ENCODE peak calls at places on chromosomes 11 and 22, in four cellular contexts. K, T, Q and X are unnamed samples.

GRCh38 chr11:131904756-131905155 is 534.3 kb downstream of the NTM start:
- DNase-seq in K (no peak), T (no peak), Q (no peak), X (no peak)

GRCh38 chr11:86440305-86440716 is 65.6 kb downstream of the CCDC81 start:
- DNase-seq in K (no peak), Q (peak), T (peak), X (no peak)

GRCh38 chr11:100681064-100681502 is 6.0 kb upstream of the ARHGAP42 start:
- DNase-seq in Q (peak), K (peak), T (no peak), X (peak)

GRCh38 chr22:46045459-46046298 is 68.7 kb upstream of the WNT7B start:
- DNase-seq in K (no peak), T (no peak), Q (no peak), X (no peak)

GRCh38 chr11:114132944-114133394 is 73.5 kb downstream of the ZBTB16 start:
- DNase-seq in T (peak), Q (peak), K (no peak), X (no peak)

GRCh38 chr11:16082532-16083055 is 273.8 kb downstream of the SOX6 start:
- DNase-seq in K (no peak), T (no peak), Q (no peak), X (no peak)

GRCh38 chr11:6531267-6531752 is 34.2 kb downstream of the DNHD1 start:
- DNase-seq in T (peak), Q (peak), K (peak), X (peak)

GRCh38 chr11:37704791-37705190 is 1106.8 kb upstream of the RAG2 start:
- DNase-seq in Q (no peak), K (no peak), T (peak), X (no peak)

GRCh38 chr22:42603427-42603826 is 11.3 kb downstream of the POLDIP3 start:
- DNase-seq in K (no peak), T (no peak), Q (no peak), X (no peak)

GRCh38 chr11:9760180-9760550 is 96.3 kb downstream of the SWAP70 start:
- DNase-seq in K (no peak), Q (peak), T (peak), X (no peak)

GRCh38 chr11:8799273-8799672 is 111.7 kb upstream of the AKIP1 start:
- DNase-seq in K (no peak), T (no peak), Q (no peak), X (no peak)

DNA sequence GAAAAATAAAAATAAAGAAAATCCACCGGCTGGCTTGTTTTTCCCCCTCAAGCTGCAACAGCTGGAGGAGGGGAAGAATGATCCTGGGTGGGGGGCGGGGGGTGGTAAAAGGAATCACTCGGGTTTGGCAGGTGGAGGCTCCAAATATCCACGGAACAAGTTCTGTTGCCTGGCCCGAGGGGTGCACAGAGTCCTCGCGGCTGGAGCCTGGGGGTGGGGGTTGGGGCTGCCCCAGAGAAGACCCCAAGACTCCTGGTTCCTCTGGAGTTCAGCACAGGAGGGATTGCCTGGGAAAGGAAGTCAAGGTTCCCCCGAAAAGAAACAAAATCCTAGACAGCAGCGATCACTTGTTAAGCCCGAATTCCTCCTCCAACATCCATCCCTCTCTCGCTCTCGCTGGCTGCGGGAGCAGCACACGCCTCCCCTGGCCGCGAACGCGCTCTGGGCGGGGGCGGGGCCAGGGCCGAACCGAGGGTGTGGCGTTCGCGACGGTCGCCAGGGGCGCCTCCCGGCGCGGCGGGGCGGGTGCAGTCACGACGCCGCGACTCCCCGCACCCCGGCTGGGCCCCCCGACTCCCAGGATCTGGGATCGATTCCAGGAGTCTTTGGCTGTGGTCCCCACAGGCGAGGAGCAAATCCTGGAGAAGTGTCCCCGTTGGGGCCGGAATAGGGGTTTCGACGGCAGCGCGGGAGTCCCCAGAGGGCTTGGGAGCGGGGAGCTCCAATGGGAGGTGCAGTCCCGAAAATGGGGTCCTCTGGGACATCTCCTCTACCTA is at the start of gene KCNA4:
- DNase-seq in K (no peak), Q (no peak), T (no peak), X (no peak)
- TF ChIP-seq CTCF in K (no peak), Q (no peak), T (no peak), X (no peak)

DNA sequence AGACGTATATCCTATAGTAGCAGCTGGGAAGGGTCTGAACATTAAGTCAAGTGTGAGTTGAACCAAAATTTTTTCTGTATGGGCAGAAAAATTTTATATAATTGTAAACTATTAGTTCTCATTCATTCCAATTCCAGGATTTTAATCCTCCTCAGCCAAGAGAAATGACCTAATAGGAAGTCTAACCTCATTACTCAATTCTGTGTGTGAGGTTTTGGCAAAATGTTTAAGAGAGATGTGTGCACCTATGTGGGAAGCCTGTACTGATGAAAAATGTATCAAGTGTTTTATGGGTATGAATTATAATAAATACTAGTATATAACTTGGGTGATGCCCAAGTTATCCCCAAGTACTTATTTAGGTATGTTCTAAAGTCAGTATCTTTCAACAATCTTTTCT is 311.6 kb upstream of the PITPNB start:
- DNase-seq in Q (peak), T (peak), K (no peak), X (no peak)
- TF ChIP-seq CTCF in Q (no peak), T (no peak), K (no peak), X (no peak)

GRCh38 chr11:27716850-27717249 is 16.6 kb upstream of the BDNF start:
- DNase-seq in T (peak), Q (peak), K (no peak), X (no peak)

GRCh38 chr11:27718346-27718852 is 18.1 kb upstream of the BDNF start:
- DNase-seq in K (peak), Q (peak), T (peak), X (no peak)

GRCh38 chr11:27717801-27718229 is 17.6 kb upstream of the BDNF start:
- DNase-seq in K (no peak), Q (no peak), T (peak), X (no peak)

GRCh38 chr11:27716216-27716615 is 16.0 kb upstream of the BDNF start:
- DNase-seq in K (no peak), T (no peak), Q (no peak), X (no peak)

GRCh38 chr11:27717377-27717776 is 17.1 kb upstream of the BDNF start:
- DNase-seq in Q (peak), K (no peak), T (peak), X (no peak)
- TF ChIP-seq CTCF in Q (peak), K (peak), T (peak), X (no peak)

GRCh38 chr11:30586251-30587144 is at the start of gene MPPED2:
- DNase-seq in Q (no peak), T (peak), K (peak), X (peak)
- TF ChIP-seq CTCF in Q (no peak), T (no peak), K (peak), X (peak)

GRCh38 chr11:3939211-3939610 is 83.7 kb downstream of the STIM1 start:
- DNase-seq in K (no peak), Q (peak), T (peak), X (no peak)

GRCh38 chr11:3944198-3944597 is 88.7 kb downstream of the STIM1 start:
- DNase-seq in Q (peak), T (peak), K (no peak), X (no peak)

GRCh38 chr11:3939651-3940190 is 84.3 kb downstream of the STIM1 start:
- DNase-seq in T (peak), Q (peak), K (no peak), X (no peak)

GRCh38 chr11:3942956-3943497 is 87.6 kb downstream of the STIM1 start:
- DNase-seq in T (peak), K (no peak), Q (peak), X (no peak)

GRCh38 chr11:3942160-3942955 is 86.9 kb downstream of the STIM1 start:
- DNase-seq in T (no peak), Q (no peak), K (no peak), X (peak)
- TF ChIP-seq CTCF in T (no peak), Q (no peak), K (no peak), X (peak)

GRCh38 chr22:30614268-30614667 is 7.3 kb downstream of the TCN2 start:
- DNase-seq in T (no peak), K (no peak), Q (no peak), X (no peak)

GRCh38 chr22:30611197-30611596 is 4.2 kb downstream of the TCN2 start:
- DNase-seq in Q (no peak), K (no peak), T (no peak), X (no peak)

GRCh38 chr22:30614879-30615278 is 7.9 kb downstream of the TCN2 start:
- DNase-seq in K (no peak), Q (no peak), T (no peak), X (no peak)

GRCh38 chr22:30610299-30610698 is 3.3 kb downstream of the TCN2 start:
- DNase-seq in Q (no peak), K (no peak), T (no peak), X (no peak)

DNA sequence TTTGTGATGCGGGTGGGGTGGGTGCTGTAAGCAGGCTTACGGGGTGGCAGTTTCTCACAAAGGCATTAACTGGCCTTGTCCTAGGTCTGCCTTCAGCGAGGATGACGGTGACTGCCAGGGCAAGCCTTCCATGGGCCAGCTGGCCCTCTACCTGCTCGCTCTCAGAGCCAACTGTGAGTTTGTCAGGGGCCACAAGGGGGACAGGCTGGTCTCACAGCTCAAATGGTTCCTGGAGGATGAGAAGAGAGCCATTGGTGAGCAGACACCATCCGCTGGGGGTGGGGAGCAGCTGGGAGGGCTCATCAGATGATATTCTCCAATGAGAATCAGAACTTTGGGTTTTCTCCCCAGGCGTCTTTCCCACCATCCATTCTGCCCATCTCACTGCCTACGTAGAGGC is 5.8 kb downstream of the TCN2 start:
- DNase-seq in T (no peak), Q (no peak), K (no peak), X (no peak)
- TF ChIP-seq CTCF in T (no peak), Q (no peak), K (no peak), X (no peak)

GRCh38 chr11:119262668-119263351 is 54.1 kb downstream of the MCAM start:
- DNase-seq in Q (peak), T (peak), K (no peak), X (peak)
- TF ChIP-seq CTCF in Q (peak), T (no peak), K (no peak), X (peak)

DNA sequence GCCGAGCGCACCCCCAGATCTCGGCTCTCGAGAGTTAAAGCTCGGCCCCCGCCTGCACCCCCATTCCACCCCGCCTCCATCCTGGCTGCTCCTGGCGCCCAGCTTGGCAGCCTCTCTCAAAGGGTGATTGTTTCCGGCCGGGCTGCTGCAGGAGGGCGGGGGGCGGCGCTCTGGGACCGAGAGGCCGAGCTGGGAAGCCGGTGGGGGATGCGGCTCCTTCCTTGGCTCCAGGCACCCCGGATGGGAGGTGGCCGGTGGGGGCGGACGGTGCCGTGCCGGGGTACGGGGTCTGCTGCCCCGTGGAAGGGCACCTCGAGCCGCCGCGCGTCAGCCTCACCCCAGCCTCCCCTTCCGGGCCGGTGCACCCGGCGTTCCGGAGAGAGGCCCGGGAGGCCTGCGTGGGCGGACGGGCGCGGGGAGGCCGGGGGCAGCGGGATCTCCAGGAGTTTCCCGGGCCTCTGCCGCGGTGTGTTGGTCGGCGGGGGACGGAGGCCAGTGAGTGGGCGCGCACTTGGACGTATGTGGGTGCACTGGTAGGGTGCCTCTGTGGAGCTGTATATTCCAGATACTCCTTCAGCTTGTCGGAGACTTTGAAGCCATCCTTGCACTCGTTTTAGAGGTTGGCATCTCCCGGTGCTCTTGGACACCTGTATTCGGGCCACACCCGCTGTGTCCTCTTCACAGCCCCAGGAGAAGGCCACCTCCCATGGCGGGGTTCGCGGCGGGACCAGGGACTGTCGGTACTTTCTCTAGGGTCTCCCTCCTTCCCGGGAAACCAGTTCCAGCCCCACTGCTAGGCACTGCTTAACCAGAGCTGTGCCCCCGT is 679 bp upstream of the B3GAT1 start:
- DNase-seq in K (peak), T (no peak), Q (no peak), X (peak)
- TF ChIP-seq CTCF in K (no peak), T (no peak), Q (no peak), X (no peak)